ENCODE peak calls at places on chromosomes 6 and 20, in six cellular contexts. One of them, this sample, is unnamed.

GRCh38 chr20:22563062-22563965 is 21.1 kb downstream of the FOXA2 start:
- DNase-seq in cardiac fibroblast: no peak
- DNase-seq in A673: no peak
- DNase-seq in HEK293T: no peak
- DNase-seq in A549: no peak
- DNase-seq in Caco-2: no peak
- DNase-seq in this sample: no peak

GRCh38 chr6:126955621-126956020 is 162.8 kb upstream of the RSPO3 start:
- DNase-seq in cardiac fibroblast: no peak
- DNase-seq in A673: no peak
- DNase-seq in HEK293T: no peak
- DNase-seq in A549: no peak
- DNase-seq in Caco-2: no peak
- DNase-seq in this sample: no peak

GRCh38 chr6:3261518-3261820 is 2.7 kb downstream of the PSMG4 start:
- DNase-seq in cardiac fibroblast: no peak
- DNase-seq in A673: no peak
- DNase-seq in HEK293T: no peak
- DNase-seq in A549: no peak
- DNase-seq in Caco-2: no peak
- DNase-seq in this sample: no peak

GRCh38 chr6:80143312-80143960 is 37.0 kb downstream of the BCKDHB start:
- DNase-seq in cardiac fibroblast: peak
- DNase-seq in A673: peak
- DNase-seq in HEK293T: no peak
- DNase-seq in A549: peak
- DNase-seq in Caco-2: no peak
- DNase-seq in this sample: no peak

GRCh38 chr6:75852721-75853120 is 103.7 kb downstream of the MYO6 start:
- DNase-seq in cardiac fibroblast: peak
- DNase-seq in A673: no peak
- DNase-seq in HEK293T: no peak
- DNase-seq in A549: peak
- DNase-seq in Caco-2: no peak
- DNase-seq in this sample: no peak

GRCh38 chr6:130001229-130001554 is 17.2 kb upstream of the L3MBTL3 start:
- DNase-seq in cardiac fibroblast: no peak
- DNase-seq in A673: no peak
- DNase-seq in HEK293T: no peak
- DNase-seq in A549: no peak
- DNase-seq in Caco-2: no peak
- DNase-seq in this sample: no peak

GRCh38 chr6:170136541-170137175 is 154.2 kb downstream of the DLL1 start:
- DNase-seq in cardiac fibroblast: no peak
- DNase-seq in A673: no peak
- DNase-seq in HEK293T: no peak
- DNase-seq in A549: no peak
- DNase-seq in Caco-2: no peak
- DNase-seq in this sample: no peak

GRCh38 chr6:66429220-66429619 is 722.2 kb upstream of the EYS start:
- DNase-seq in cardiac fibroblast: no peak
- DNase-seq in A673: peak
- DNase-seq in HEK293T: no peak
- DNase-seq in A549: no peak
- DNase-seq in Caco-2: no peak
- DNase-seq in this sample: no peak

This sample was measured in hippocampal formation.